ENCODE peak calls at places on chromosomes 7 and 10, in six cellular contexts. E, Y, F, V, L and P are unnamed samples.

GRCh38 chr10:11629731-11630130 is 18.3 kb upstream of the USP6NL start:
- DNase-seq in E (no peak), Y (no peak), F (no peak), V (no peak), L (no peak), P (no peak)

GRCh38 chr7:44156453-44157010 is 15.4 kb upstream of the MYL7 start:
- DNase-seq in E (no peak), Y (no peak), F (no peak), V (no peak), L (no peak), P (no peak)

GRCh38 chr10:25206693-25207414 is 32.1 kb downstream of the GPR158 start:
- DNase-seq in E (no peak), Y (no peak), F (no peak), V (no peak), L (no peak), P (no peak)

GRCh38 chr10:600876-601275 is 88.6 kb downstream of the DIP2C start:
- DNase-seq in E (no peak), Y (no peak), F (peak), V (no peak), L (no peak), P (no peak)

GRCh38 chr10:133403359-133403758 is 9.4 kb downstream of the MTG1 start:
- DNase-seq in E (no peak), Y (no peak), F (no peak), V (no peak), L (no peak), P (no peak)

GRCh38 chr7:135939268-135939667 is 37.9 kb downstream of the MTPN start:
- DNase-seq in E (no peak), Y (no peak), F (no peak), V (no peak), L (no peak), P (no peak)

GRCh38 chr7:55405856-55406541 is 40.9 kb downstream of the LANCL2 start:
- DNase-seq in E (no peak), Y (no peak), F (no peak), V (no peak), L (no peak), P (no peak)

GRCh38 chr10:47031251-47031952 is 120.2 kb downstream of the PTPN20 start:
- DNase-seq in E (no peak), Y (no peak), F (no peak), V (no peak), L (no peak), P (peak)

GRCh38 chr7:82164813-82165212 is 278.8 kb downstream of the CACNA2D1 start:
- DNase-seq in E (no peak), Y (peak), F (no peak), V (peak), L (peak), P (peak)

GRCh38 chr10:79446451-79447020 is 1.1 kb upstream of the ZCCHC24 start:
- DNase-seq in E (no peak), Y (peak), F (peak), V (peak), L (no peak), P (no peak)

GRCh38 chr7:89477991-89478390 is 676.3 kb upstream of the STEAP1 start:
- DNase-seq in E (no peak), Y (no peak), F (no peak), V (no peak), L (no peak), P (no peak)

GRCh38 chr10:55001422-55001821 is 200.4 kb upstream of the PCDH15 start:
- DNase-seq in E (no peak), Y (no peak), F (no peak), V (no peak), L (no peak), P (no peak)

GRCh38 chr10:92742331-92743228 is 52.8 kb downstream of the HHEX start:
- DNase-seq in E (peak), Y (no peak), F (no peak), V (no peak), L (no peak), P (no peak)

GRCh38 chr7:30411897-30412296 is 66.7 kb downstream of the NOD1 start:
- DNase-seq in E (no peak), Y (no peak), F (no peak), V (no peak), L (no peak), P (no peak)

GRCh38 chr10:22655312-22655973 is 58.9 kb downstream of the PIP4K2A start:
- DNase-seq in E (peak), Y (peak), F (no peak), V (peak), L (peak), P (peak)

GRCh38 chr10:113003032-113003431 is 53.0 kb downstream of the TCF7L2 start:
- DNase-seq in E (no peak), Y (no peak), F (no peak), V (no peak), L (no peak), P (no peak)

GRCh38 chr7:31078363-31078990 is 26.4 kb downstream of the ADCYAP1R1 start:
- DNase-seq in E (no peak), Y (no peak), F (peak), V (no peak), L (no peak), P (no peak)

GRCh38 chr7:74587435-74588126 is 69.9 kb upstream of the GTF2I start:
- DNase-seq in E (peak), Y (peak), F (peak), V (peak), L (peak), P (peak)

GRCh38 chr10:77616766-77617165 is 20.8 kb downstream of the KCNMA1 start:
- DNase-seq in E (no peak), Y (no peak), F (no peak), V (no peak), L (no peak), P (no peak)

GRCh38 chr10:71078454-71079145 is 133.8 kb upstream of the UNC5B start:
- DNase-seq in E (no peak), Y (no peak), F (no peak), V (no peak), L (no peak), P (no peak)

GRCh38 chr7:15440482-15440881 is 121.3 kb downstream of the AGMO start:
- DNase-seq in E (no peak), Y (no peak), F (no peak), V (no peak), L (no peak), P (no peak)

GRCh38 chr10:1561731-1562337 is 175.5 kb downstream of the ADARB2 start:
- DNase-seq in E (no peak), Y (no peak), F (no peak), V (no peak), L (no peak), P (no peak)

GRCh38 chr10:126042906-126043305 is 146.5 kb downstream of the FANK1 start:
- DNase-seq in E (no peak), Y (no peak), F (no peak), V (no peak), L (no peak), P (no peak)

GRCh38 chr7:14606101-14606500 is 296.4 kb downstream of the DGKB start:
- DNase-seq in E (no peak), Y (peak), F (no peak), V (peak), L (no peak), P (peak)

GRCh38 chr7:17307558-17307957 is 9.1 kb downstream of the AHR start:
- DNase-seq in E (no peak), Y (no peak), F (no peak), V (no peak), L (no peak), P (no peak)
- H3K4me3 ChIP-seq in E (no peak), Y (no peak), F (peak), V (no peak), L (peak), P (no peak)

GRCh38 chr7:25253714-25254113 is 25.4 kb upstream of the NPVF start:
- DNase-seq in E (no peak), Y (no peak), F (no peak), V (no peak), L (no peak), P (no peak)

GRCh38 chr7:25255603-25256320 is 27.5 kb upstream of the NPVF start:
- DNase-seq in E (no peak), Y (no peak), F (no peak), V (no peak), L (no peak), P (no peak)

GRCh38 chr7:25246306-25246705 is 18.0 kb upstream of the NPVF start:
- DNase-seq in E (no peak), Y (no peak), F (no peak), V (no peak), L (no peak), P (peak)

GRCh38 chr7:25249772-25250171 is 21.5 kb upstream of the NPVF start:
- DNase-seq in E (no peak), Y (no peak), F (no peak), V (no peak), L (no peak), P (no peak)

DNA sequence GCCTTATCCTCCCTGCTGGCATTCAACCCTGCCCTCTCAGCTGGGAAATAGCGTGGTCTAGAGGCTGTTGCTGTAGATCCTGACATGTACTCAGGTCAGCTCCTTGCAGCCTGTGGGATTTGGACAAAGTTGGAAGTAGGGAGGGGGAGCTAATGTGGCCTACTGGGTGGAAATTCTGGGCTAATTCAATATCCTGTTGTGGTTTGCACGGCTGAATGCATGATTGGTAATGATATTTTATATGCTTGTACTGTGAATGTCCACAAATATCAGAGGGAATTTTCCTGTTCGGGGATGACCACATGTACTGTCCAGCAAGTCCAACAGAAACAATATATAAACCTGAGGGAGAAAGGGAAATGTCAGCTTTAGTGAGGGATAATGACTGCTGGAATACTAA is 22.1 kb upstream of the NPVF start:
- DNase-seq in E (no peak), Y (no peak), F (no peak), V (no peak), L (no peak), P (no peak)
- TF ChIP-seq CTCF in E (no peak), Y (no peak), F (no peak), V (no peak), L (no peak), P (no peak)

GRCh38 chr10:60167056-60167455 is 222.6 kb downstream of the ANK3 start:
- DNase-seq in E (no peak), Y (no peak), F (no peak), V (no peak), L (no peak), P (no peak)

GRCh38 chr10:60172363-60172990 is 217.2 kb downstream of the ANK3 start:
- DNase-seq in E (no peak), Y (no peak), F (no peak), V (peak), L (no peak), P (peak)

GRCh38 chr10:60171436-60172013 is 218.2 kb downstream of the ANK3 start:
- DNase-seq in E (no peak), Y (no peak), F (no peak), V (peak), L (peak), P (peak)

GRCh38 chr10:60170250-60170649 is 219.4 kb downstream of the ANK3 start:
- DNase-seq in E (no peak), Y (no peak), F (no peak), V (peak), L (no peak), P (peak)

DNA sequence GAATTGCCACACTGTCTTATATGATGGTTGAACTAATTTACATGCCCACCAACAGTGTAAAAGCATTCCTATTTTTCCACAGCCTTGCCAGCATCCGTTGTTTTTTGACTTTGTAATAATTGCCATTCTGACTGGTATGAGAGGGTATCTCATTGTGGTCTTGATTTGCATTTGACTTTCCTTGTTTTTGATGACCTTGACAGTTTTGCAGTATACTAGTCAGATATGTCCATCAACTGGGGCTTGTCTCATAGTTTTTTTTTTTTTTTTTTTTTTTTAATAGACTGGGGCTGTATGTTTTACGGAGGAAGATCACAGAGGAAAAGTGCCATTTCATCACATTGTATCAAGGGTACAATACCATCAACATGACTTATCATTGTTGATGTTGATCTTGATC is 220.6 kb downstream of the ANK3 start:
- DNase-seq in E (no peak), Y (no peak), F (no peak), V (no peak), L (no peak), P (no peak)
- H3K4me3 ChIP-seq in E (no peak), Y (no peak), F (no peak), V (no peak), L (no peak), P (no peak)

DNA sequence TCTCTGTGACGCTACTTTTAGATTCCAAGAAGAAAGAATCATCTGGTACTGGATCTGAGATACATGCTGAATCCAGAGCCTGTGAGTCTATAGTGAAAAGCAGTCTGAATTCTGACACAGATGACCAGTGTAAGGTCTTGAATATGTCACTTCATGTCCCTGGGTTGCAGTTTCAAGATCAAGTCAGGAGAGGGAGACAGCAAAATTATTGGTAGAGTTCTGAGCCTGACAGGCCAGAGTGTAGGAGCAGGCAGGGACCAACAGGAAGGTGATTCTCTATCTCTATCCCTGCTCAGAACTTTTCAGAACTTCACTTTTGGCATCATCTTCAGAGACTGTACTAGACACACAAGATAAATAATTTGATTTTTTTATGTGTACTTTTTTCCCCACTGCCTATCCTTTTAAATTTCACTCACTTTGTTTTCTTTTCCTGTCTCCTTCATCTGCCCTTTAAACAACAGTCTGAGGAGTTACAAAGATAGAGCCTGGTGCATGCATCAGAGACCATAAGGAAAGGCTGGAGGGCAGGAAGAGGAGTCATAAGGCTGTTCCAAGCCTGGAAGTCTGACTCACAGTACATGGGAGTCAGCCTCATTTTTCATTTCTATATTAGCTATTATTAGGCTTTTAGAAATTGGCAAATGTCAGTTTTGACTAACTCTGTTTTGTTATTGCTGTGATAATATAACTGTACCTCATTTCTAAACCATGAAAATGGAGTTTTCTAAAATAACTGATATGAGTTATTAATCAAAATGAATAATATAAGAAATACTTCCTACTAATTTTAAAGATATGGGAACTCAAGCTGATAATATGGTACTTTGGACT is 120.2 kb upstream of the TMEM229A start:
- DNase-seq in E (peak), Y (peak), F (no peak), V (peak), L (no peak), P (peak)
- TF ChIP-seq CTCF in E (peak), Y (peak), F (no peak), V (peak), L (no peak), P (peak)

DNA sequence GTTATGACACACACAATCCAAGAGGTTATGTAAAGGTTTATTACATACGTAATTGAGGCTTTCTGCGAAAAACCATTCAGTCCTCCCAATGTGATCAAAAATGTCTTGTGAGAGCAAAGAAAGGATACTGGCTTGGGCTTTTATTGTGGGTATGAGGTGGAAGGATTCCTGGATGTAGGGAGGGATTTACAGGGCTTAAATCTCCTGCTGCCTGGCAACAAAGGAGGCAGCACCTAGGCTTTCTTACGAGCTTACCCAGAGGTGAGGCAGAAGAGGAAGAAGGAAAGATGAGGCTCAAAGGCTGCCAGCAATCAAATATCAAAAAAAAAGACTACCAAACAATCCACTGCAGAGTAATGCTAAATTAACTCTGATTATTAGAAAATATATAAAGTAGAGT is 1149.5 kb upstream of the POT1 start:
- DNase-seq in E (no peak), Y (no peak), F (no peak), V (no peak), L (no peak), P (no peak)
- H3K4me3 ChIP-seq in E (no peak), Y (no peak), F (no peak), V (no peak), L (no peak), P (no peak)

GRCh38 chr10:124104011-124104627 is 10.7 kb upstream of the CHST15 start:
- DNase-seq in E (no peak), Y (no peak), F (no peak), V (no peak), L (no peak), P (no peak)

GRCh38 chr10:124105594-124105993 is 12.2 kb upstream of the CHST15 start:
- DNase-seq in E (no peak), Y (no peak), F (no peak), V (peak), L (no peak), P (peak)

GRCh38 chr10:124106241-124106905 is 13.0 kb upstream of the CHST15 start:
- DNase-seq in E (peak), Y (peak), F (peak), V (peak), L (peak), P (peak)

GRCh38 chr10:124101351-124101750 is 8.0 kb upstream of the CHST15 start:
- DNase-seq in E (no peak), Y (no peak), F (no peak), V (peak), L (no peak), P (peak)

DNA sequence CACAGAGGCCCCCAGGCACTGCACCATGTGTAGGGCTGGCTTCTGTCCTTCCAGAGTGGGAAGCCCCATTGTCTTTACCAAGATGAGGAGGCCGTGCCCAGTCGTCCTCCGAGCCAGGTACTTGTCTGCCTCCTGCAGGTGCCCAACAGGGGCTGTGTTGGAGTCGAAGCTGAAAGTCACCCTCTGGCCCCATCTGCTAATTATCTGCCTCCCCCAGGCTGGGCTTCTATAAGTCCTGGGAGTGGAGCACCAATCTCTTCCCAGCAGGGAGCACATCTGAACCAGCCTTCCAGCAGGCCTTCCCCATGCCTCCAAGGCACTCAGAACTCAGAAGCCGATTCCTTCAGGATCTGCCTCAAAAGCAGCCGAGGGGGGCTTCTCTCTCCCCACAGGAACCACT is 11.6 kb upstream of the CHST15 start:
- DNase-seq in E (no peak), Y (no peak), F (no peak), V (no peak), L (no peak), P (no peak)
- TF ChIP-seq CTCF in E (no peak), Y (no peak), F (no peak), V (no peak), L (no peak), P (no peak)

DNA sequence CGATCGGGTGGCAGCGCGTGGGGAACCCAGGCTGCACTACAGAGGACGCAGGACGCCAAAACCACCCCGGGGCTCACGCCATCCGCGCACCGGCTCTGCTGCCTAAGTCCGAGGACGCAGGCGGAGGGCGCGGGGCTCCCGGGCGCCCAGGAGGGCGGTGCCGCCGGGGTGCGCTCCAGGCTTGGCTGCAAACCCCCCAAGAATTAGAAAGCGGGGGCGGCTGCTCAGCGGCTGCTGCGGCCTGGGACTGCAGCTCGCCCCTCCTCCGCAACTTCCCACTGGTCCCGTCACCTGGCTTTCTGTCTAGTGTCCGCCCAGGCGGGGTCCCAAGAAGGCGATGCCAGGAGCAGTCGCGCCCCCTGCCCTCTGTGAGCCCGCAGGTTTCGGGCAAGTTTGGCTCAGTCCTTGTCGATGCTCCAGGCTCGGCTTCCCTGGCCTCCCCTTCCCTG is 1.7 kb upstream of the POU6F2 start:
- DNase-seq in E (no peak), Y (no peak), F (peak), V (no peak), L (no peak), P (no peak)
- H3K4me3 ChIP-seq in E (no peak), Y (no peak), F (peak), V (no peak), L (no peak), P (no peak)